ENCODE peak calls at places on chromosome 1, in nine cellular contexts. One of them, this sample, is unnamed.

GRCh38 chr1:31181515-31182343 is 58.0 kb downstream of the NKAIN1 start:
- DNase-seq in T follicular helper cell: peak
- DNase-seq in DMS153: no peak
- DNase-seq in activated CD4-positive, CD25-positive, alpha-beta regulatory T cell: peak
- DNase-seq in amygdala: no peak
- DNase-seq in Kasumi-1: peak
- DNase-seq in fibroblast of lung: no peak
- DNase-seq in HEK293T: peak
- DNase-seq in activated CD8-positive, alpha-beta T cell treated with anti-CD3 and anti-CD28 coated beads for 36 hours: peak
- DNase-seq in this sample: no peak

GRCh38 chr1:205179842-205180241 is 31.7 kb downstream of the DSTYK start:
- DNase-seq in HEK293T: no peak
- DNase-seq in amygdala: no peak
- DNase-seq in fibroblast of lung: no peak
- DNase-seq in Kasumi-1: no peak
- DNase-seq in activated CD8-positive, alpha-beta T cell treated with anti-CD3 and anti-CD28 coated beads for 36 hours: no peak
- DNase-seq in T follicular helper cell: no peak
- DNase-seq in activated CD4-positive, CD25-positive, alpha-beta regulatory T cell: no peak
- DNase-seq in DMS153: no peak
- DNase-seq in this sample: no peak

GRCh38 chr1:96730574-96731298 is 9.2 kb downstream of the PTBP2 start:
- DNase-seq in fibroblast of lung: no peak
- DNase-seq in HEK293T: no peak
- DNase-seq in T follicular helper cell: no peak
- DNase-seq in Kasumi-1: no peak
- DNase-seq in DMS153: no peak
- DNase-seq in activated CD8-positive, alpha-beta T cell treated with anti-CD3 and anti-CD28 coated beads for 36 hours: no peak
- DNase-seq in activated CD4-positive, CD25-positive, alpha-beta regulatory T cell: no peak
- DNase-seq in amygdala: no peak
- DNase-seq in this sample: no peak

GRCh38 chr1:87149166-87150065 is 179.3 kb upstream of the LMO4 start:
- DNase-seq in activated CD8-positive, alpha-beta T cell treated with anti-CD3 and anti-CD28 coated beads for 36 hours: no peak
- DNase-seq in T follicular helper cell: no peak
- DNase-seq in HEK293T: no peak
- DNase-seq in fibroblast of lung: peak
- DNase-seq in Kasumi-1: no peak
- DNase-seq in amygdala: no peak
- DNase-seq in DMS153: no peak
- DNase-seq in activated CD4-positive, CD25-positive, alpha-beta regulatory T cell: no peak
- DNase-seq in this sample: no peak

GRCh38 chr1:48761411-48761810 is 15.3 kb downstream of the BEND5 start:
- DNase-seq in activated CD8-positive, alpha-beta T cell treated with anti-CD3 and anti-CD28 coated beads for 36 hours: no peak
- DNase-seq in activated CD4-positive, CD25-positive, alpha-beta regulatory T cell: no peak
- DNase-seq in amygdala: no peak
- DNase-seq in fibroblast of lung: peak
- DNase-seq in HEK293T: no peak
- DNase-seq in T follicular helper cell: no peak
- DNase-seq in DMS153: no peak
- DNase-seq in Kasumi-1: no peak
- DNase-seq in this sample: no peak

GRCh38 chr1:47675721-47676120 is 237.9 kb downstream of the FOXD2 start:
- DNase-seq in amygdala: no peak
- DNase-seq in fibroblast of lung: no peak
- DNase-seq in activated CD4-positive, CD25-positive, alpha-beta regulatory T cell: no peak
- DNase-seq in T follicular helper cell: no peak
- DNase-seq in activated CD8-positive, alpha-beta T cell treated with anti-CD3 and anti-CD28 coated beads for 36 hours: no peak
- DNase-seq in Kasumi-1: no peak
- DNase-seq in HEK293T: no peak
- DNase-seq in DMS153: no peak
- DNase-seq in this sample: no peak

GRCh38 chr1:85330711-85331290 is 54.4 kb upstream of the BCL10 start:
- DNase-seq in fibroblast of lung: peak
- DNase-seq in activated CD8-positive, alpha-beta T cell treated with anti-CD3 and anti-CD28 coated beads for 36 hours: no peak
- DNase-seq in HEK293T: no peak
- DNase-seq in T follicular helper cell: no peak
- DNase-seq in Kasumi-1: peak
- DNase-seq in activated CD4-positive, CD25-positive, alpha-beta regulatory T cell: no peak
- DNase-seq in amygdala: no peak
- DNase-seq in DMS153: no peak
- DNase-seq in this sample: no peak

GRCh38 chr1:33607444-33608005 is 135.1 kb downstream of the ZSCAN20 start:
- DNase-seq in amygdala: no peak
- DNase-seq in HEK293T: no peak
- DNase-seq in activated CD8-positive, alpha-beta T cell treated with anti-CD3 and anti-CD28 coated beads for 36 hours: no peak
- DNase-seq in T follicular helper cell: no peak
- DNase-seq in activated CD4-positive, CD25-positive, alpha-beta regulatory T cell: no peak
- DNase-seq in Kasumi-1: no peak
- DNase-seq in DMS153: no peak
- DNase-seq in fibroblast of lung: no peak
- DNase-seq in this sample: no peak

GRCh38 chr1:99544328-99544727 is 101.6 kb upstream of the PALMD start:
- DNase-seq in HEK293T: no peak
- DNase-seq in amygdala: no peak
- DNase-seq in activated CD4-positive, CD25-positive, alpha-beta regulatory T cell: no peak
- DNase-seq in T follicular helper cell: no peak
- DNase-seq in activated CD8-positive, alpha-beta T cell treated with anti-CD3 and anti-CD28 coated beads for 36 hours: no peak
- DNase-seq in Kasumi-1: no peak
- DNase-seq in fibroblast of lung: peak
- DNase-seq in DMS153: peak
- DNase-seq in this sample: no peak

GRCh38 chr1:22830131-22830566 is 119.5 kb downstream of the EPHB2 start:
- DNase-seq in DMS153: no peak
- DNase-seq in amygdala: no peak
- DNase-seq in activated CD4-positive, CD25-positive, alpha-beta regulatory T cell: no peak
- DNase-seq in Kasumi-1: no peak
- DNase-seq in activated CD8-positive, alpha-beta T cell treated with anti-CD3 and anti-CD28 coated beads for 36 hours: no peak
- DNase-seq in fibroblast of lung: no peak
- DNase-seq in HEK293T: no peak
- DNase-seq in T follicular helper cell: no peak
- DNase-seq in this sample: no peak

GRCh38 chr1:212062832-212063438 is 27.4 kb downstream of the DTL start:
- DNase-seq in Kasumi-1: peak
- DNase-seq in HEK293T: peak
- DNase-seq in DMS153: peak
- DNase-seq in amygdala: no peak
- DNase-seq in activated CD4-positive, CD25-positive, alpha-beta regulatory T cell: no peak
- DNase-seq in T follicular helper cell: no peak
- DNase-seq in fibroblast of lung: peak
- DNase-seq in activated CD8-positive, alpha-beta T cell treated with anti-CD3 and anti-CD28 coated beads for 36 hours: no peak
- DNase-seq in this sample: no peak

GRCh38 chr1:81021134-81021533 is 779.6 kb upstream of the ADGRL2 start:
- DNase-seq in fibroblast of lung: no peak
- DNase-seq in amygdala: no peak
- DNase-seq in DMS153: no peak
- DNase-seq in activated CD4-positive, CD25-positive, alpha-beta regulatory T cell: no peak
- DNase-seq in Kasumi-1: no peak
- DNase-seq in T follicular helper cell: no peak
- DNase-seq in activated CD8-positive, alpha-beta T cell treated with anti-CD3 and anti-CD28 coated beads for 36 hours: no peak
- DNase-seq in HEK293T: no peak
- DNase-seq in this sample: no peak

GRCh38 chr1:34266127-34266951 is 89.6 kb downstream of the C1orf94 start:
- DNase-seq in fibroblast of lung: peak
- DNase-seq in T follicular helper cell: no peak
- DNase-seq in activated CD8-positive, alpha-beta T cell treated with anti-CD3 and anti-CD28 coated beads for 36 hours: no peak
- DNase-seq in activated CD4-positive, CD25-positive, alpha-beta regulatory T cell: no peak
- DNase-seq in amygdala: no peak
- DNase-seq in HEK293T: no peak
- DNase-seq in DMS153: no peak
- DNase-seq in Kasumi-1: no peak
- DNase-seq in this sample: no peak

GRCh38 chr1:86811539-86811938 is 102.4 kb downstream of the SELENOF start:
- DNase-seq in DMS153: no peak
- DNase-seq in activated CD4-positive, CD25-positive, alpha-beta regulatory T cell: no peak
- DNase-seq in fibroblast of lung: no peak
- DNase-seq in amygdala: no peak
- DNase-seq in activated CD8-positive, alpha-beta T cell treated with anti-CD3 and anti-CD28 coated beads for 36 hours: no peak
- DNase-seq in T follicular helper cell: no peak
- DNase-seq in HEK293T: no peak
- DNase-seq in Kasumi-1: no peak
- DNase-seq in this sample: no peak

GRCh38 chr1:68723791-68724190 is 226.9 kb upstream of the DEPDC1 start:
- DNase-seq in fibroblast of lung: no peak
- DNase-seq in amygdala: no peak
- DNase-seq in DMS153: no peak
- DNase-seq in HEK293T: no peak
- DNase-seq in activated CD8-positive, alpha-beta T cell treated with anti-CD3 and anti-CD28 coated beads for 36 hours: no peak
- DNase-seq in Kasumi-1: no peak
- DNase-seq in T follicular helper cell: no peak
- DNase-seq in activated CD4-positive, CD25-positive, alpha-beta regulatory T cell: no peak
- DNase-seq in this sample: no peak

GRCh38 chr1:185674201-185674600 is 60.0 kb upstream of the HMCN1 start:
- DNase-seq in HEK293T: no peak
- DNase-seq in T follicular helper cell: no peak
- DNase-seq in DMS153: peak
- DNase-seq in activated CD4-positive, CD25-positive, alpha-beta regulatory T cell: no peak
- DNase-seq in Kasumi-1: no peak
- DNase-seq in activated CD8-positive, alpha-beta T cell treated with anti-CD3 and anti-CD28 coated beads for 36 hours: no peak
- DNase-seq in amygdala: no peak
- DNase-seq in fibroblast of lung: no peak
- DNase-seq in this sample: no peak

This sample was measured in activated T-helper 1 cell treated with anti-CD3 and anti-CD28 coated beads, Interleukin-2, amount 50 U/mL, for 16 hours.